ENCODE peak calls at places on chromosomes 4 and X, in four cellular contexts. One of them, this sample, is unnamed.
A peak's percentile ranks its signal among the peaks of the same experiment; 100 is the strongest.

GRCh38 chrX:68841251-68842049 is 12.6 kb downstream of the EFNB1 start:
- DNase-seq in stomach: peak; percentile 80
- DNase-seq in psoas muscle: no peak
- DNase-seq in D341Med: no peak
- DNase-seq in this sample: no peak

GRCh38 chr4:94446386-94446785 is 5.4 kb upstream of the PDLIM5 start:
- DNase-seq in stomach: no peak
- DNase-seq in psoas muscle: no peak
- DNase-seq in D341Med: no peak
- DNase-seq in this sample: no peak

GRCh38 chr4:72858328-72858727 is 211.2 kb downstream of the COX18 start:
- DNase-seq in stomach: no peak
- DNase-seq in psoas muscle: no peak
- DNase-seq in D341Med: no peak
- DNase-seq in this sample: no peak

GRCh38 chr4:128573781-128574508 is 235.6 kb upstream of the JADE1 start:
- DNase-seq in stomach: no peak
- DNase-seq in psoas muscle: no peak
- DNase-seq in D341Med: no peak
- DNase-seq in this sample: no peak

GRCh38 chr4:137905930-137906329 is 336.2 kb downstream of the SLC7A11 start:
- DNase-seq in stomach: no peak
- DNase-seq in psoas muscle: no peak
- DNase-seq in D341Med: no peak
- DNase-seq in this sample: no peak

GRCh38 chrX:129953881-129954280 is 28.6 kb upstream of the BCORL1 start:
- DNase-seq in stomach: no peak
- DNase-seq in psoas muscle: no peak
- DNase-seq in D341Med: no peak
- DNase-seq in this sample: no peak

GRCh38 chr4:183326853-183327252 is 4.6 kb upstream of the CLDN24 start:
- DNase-seq in stomach: no peak
- DNase-seq in psoas muscle: no peak
- DNase-seq in D341Med: no peak
- DNase-seq in this sample: no peak

GRCh38 chr4:87521757-87522374 is 7.3 kb downstream of the SPARCL1 start:
- DNase-seq in stomach: no peak
- DNase-seq in psoas muscle: no peak
- DNase-seq in D341Med: no peak
- DNase-seq in this sample: no peak

GRCh38 chr4:140151700-140152014 is 2.3 kb downstream of the MAML3 start:
- DNase-seq in stomach: peak; percentile 87
- DNase-seq in psoas muscle: peak; percentile 68
- DNase-seq in D341Med: peak; percentile 86
- DNase-seq in this sample: peak; percentile 89

GRCh38 chrX:9341305-9342201 is 123.3 kb upstream of the TBL1X start:
- DNase-seq in stomach: peak; percentile 68
- DNase-seq in psoas muscle: peak; percentile 66
- DNase-seq in D341Med: peak; percentile 32
- DNase-seq in this sample: peak; percentile 78

GRCh38 chr4:145531193-145531592 is 49.5 kb downstream of the SMAD1 start:
- DNase-seq in stomach: no peak
- DNase-seq in psoas muscle: peak; percentile 37
- DNase-seq in D341Med: no peak
- DNase-seq in this sample: no peak

GRCh38 chrX:45751156-45751555 is 550.5 kb upstream of the DIPK2B start:
- DNase-seq in stomach: no peak
- DNase-seq in psoas muscle: no peak
- DNase-seq in D341Med: no peak
- DNase-seq in this sample: no peak

GRCh38 chr4:190121759-190122158 is 51.8 kb upstream of the DUX4 start:
- DNase-seq in stomach: peak; percentile 11
- DNase-seq in psoas muscle: no peak
- DNase-seq in D341Med: peak; percentile 1
- DNase-seq in this sample: no peak

GRCh38 chr4:141238196-141238595 is 17.5 kb downstream of the ZNF330 start:
- DNase-seq in stomach: no peak
- DNase-seq in psoas muscle: no peak
- DNase-seq in D341Med: no peak
- DNase-seq in this sample: no peak

GRCh38 chr4:8019396-8020365 is 80.0 kb upstream of the AFAP1 start:
- DNase-seq in stomach: peak; percentile 54
- DNase-seq in psoas muscle: no peak
- DNase-seq in D341Med: no peak
- DNase-seq in this sample: no peak

GRCh38 chr4:32460972-32461371 is 1740.8 kb downstream of the PCDH7 start:
- DNase-seq in stomach: no peak
- DNase-seq in psoas muscle: no peak
- DNase-seq in D341Med: no peak
- DNase-seq in this sample: no peak

GRCh38 chrX:117538441-117539418 is 577.9 kb downstream of the KLHL13 start:
- DNase-seq in stomach: no peak
- DNase-seq in psoas muscle: no peak
- DNase-seq in D341Med: no peak
- DNase-seq in this sample: no peak

GRCh38 chrX:20311505-20311904 is 44.8 kb upstream of the RPS6KA3 start:
- DNase-seq in stomach: no peak
- DNase-seq in psoas muscle: no peak
- DNase-seq in D341Med: no peak
- DNase-seq in this sample: no peak

GRCh38 chrX:131675596-131676194 is 131.8 kb downstream of the OR13H1 start:
- DNase-seq in stomach: no peak
- DNase-seq in psoas muscle: no peak
- DNase-seq in D341Med: peak; percentile 38
- DNase-seq in this sample: no peak

GRCh38 chr4:133000012-133000411 is 149.1 kb upstream of the PCDH10 start:
- DNase-seq in stomach: no peak
- DNase-seq in psoas muscle: no peak
- DNase-seq in D341Med: no peak
- DNase-seq in this sample: no peak

This sample was measured in tibial artery.